ENCODE peak calls at places on chromosomes 5 and 9, in four cellular contexts. One of them, this sample, is unnamed.

GRCh38 chr9:98362624-98363023 is 107.2 kb upstream of the TBC1D2 start:
- DNase-seq in activated effector memory CD4-positive, alpha-beta T cell treated with Interleukin-2 at 50 U/mL for 16 hours: no peak
- DNase-seq in SK-MEL-5: no peak
- DNase-seq in Kasumi-1: no peak
- DNase-seq in this sample: no peak

GRCh38 chr5:149732500-149733128 is 2.5 kb downstream of the PPARGC1B start:
- DNase-seq in activated effector memory CD4-positive, alpha-beta T cell treated with Interleukin-2 at 50 U/mL for 16 hours: no peak
- DNase-seq in SK-MEL-5: peak
- DNase-seq in Kasumi-1: peak
- DNase-seq in this sample: no peak

GRCh38 chr5:72064801-72065570 is 42.3 kb upstream of the MAP1B start:
- DNase-seq in Kasumi-1: no peak
- DNase-seq in SK-MEL-5: no peak
- DNase-seq in activated effector memory CD4-positive, alpha-beta T cell treated with Interleukin-2 at 50 U/mL for 16 hours: no peak
- DNase-seq in this sample: no peak

GRCh38 chr9:29826421-29826820 is 2253.1 kb upstream of the C9orf72 start:
- DNase-seq in SK-MEL-5: no peak
- DNase-seq in Kasumi-1: no peak
- DNase-seq in activated effector memory CD4-positive, alpha-beta T cell treated with Interleukin-2 at 50 U/mL for 16 hours: no peak
- DNase-seq in this sample: no peak

GRCh38 chr9:127351182-127352166 is 45.5 kb upstream of the SLC2A8 start:
- DNase-seq in activated effector memory CD4-positive, alpha-beta T cell treated with Interleukin-2 at 50 U/mL for 16 hours: no peak
- DNase-seq in Kasumi-1: no peak
- DNase-seq in SK-MEL-5: no peak
- DNase-seq in this sample: no peak

GRCh38 chr9:11045589-11045988 is 432.8 kb upstream of the PTPRD start:
- DNase-seq in activated effector memory CD4-positive, alpha-beta T cell treated with Interleukin-2 at 50 U/mL for 16 hours: no peak
- DNase-seq in Kasumi-1: no peak
- DNase-seq in SK-MEL-5: no peak
- DNase-seq in this sample: no peak

GRCh38 chr9:137828527-137829259 is 48.9 kb upstream of the CACNA1B start:
- DNase-seq in Kasumi-1: peak
- DNase-seq in SK-MEL-5: no peak
- DNase-seq in activated effector memory CD4-positive, alpha-beta T cell treated with Interleukin-2 at 50 U/mL for 16 hours: no peak
- DNase-seq in this sample: no peak

GRCh38 chr5:16866795-16867584 is 69.1 kb downstream of the MYO10 start:
- DNase-seq in Kasumi-1: no peak
- DNase-seq in SK-MEL-5: no peak
- DNase-seq in activated effector memory CD4-positive, alpha-beta T cell treated with Interleukin-2 at 50 U/mL for 16 hours: no peak
- DNase-seq in this sample: no peak

GRCh38 chr5:176901260-176902101 is 2.3 kb upstream of the HK3 start:
- DNase-seq in Kasumi-1: peak
- DNase-seq in activated effector memory CD4-positive, alpha-beta T cell treated with Interleukin-2 at 50 U/mL for 16 hours: no peak
- DNase-seq in SK-MEL-5: no peak
- DNase-seq in this sample: peak

GRCh38 chr9:93190133-93190525 is 6.2 kb downstream of the WNK2 start:
- DNase-seq in SK-MEL-5: no peak
- DNase-seq in activated effector memory CD4-positive, alpha-beta T cell treated with Interleukin-2 at 50 U/mL for 16 hours: no peak
- DNase-seq in Kasumi-1: no peak
- DNase-seq in this sample: no peak

GRCh38 chr5:73323466-73323865 is 125.1 kb downstream of the FOXD1 start:
- DNase-seq in activated effector memory CD4-positive, alpha-beta T cell treated with Interleukin-2 at 50 U/mL for 16 hours: no peak
- DNase-seq in SK-MEL-5: no peak
- DNase-seq in Kasumi-1: no peak
- DNase-seq in this sample: no peak